ENCODE peak calls at places on chromosomes 16 and 17, in five cellular contexts. Y is nephron progenitor cell, J is tibial artery, E is H9, M is AG09319. V is an unnamed sample.

GRCh38 chr16:57532251-57532625 is 4.1 kb downstream of the CCDC102A start:
- DNase-seq in E (no peak), M (no peak), J (peak), Y (no peak), V (no peak)

GRCh38 chr17:49505854-49506253 is 10.8 kb downstream of the NGFR start:
- DNase-seq in J (no peak), M (no peak), E (no peak), Y (no peak), V (no peak)

GRCh38 chr17:70563301-70563820 is 394.0 kb downstream of the KCNJ2 start:
- DNase-seq in J (no peak), M (peak), E (no peak), Y (no peak), V (no peak)

GRCh38 chr17:16888413-16889087 is 83.4 kb downstream of the TNFRSF13B start:
- DNase-seq in J (peak), M (no peak), Y (no peak), E (peak), V (no peak)

GRCh38 chr16:14405611-14406537 is 224.2 kb downstream of the PARN start:
- DNase-seq in J (peak), M (no peak), E (peak), Y (peak), V (no peak)

GRCh38 chr16:67199011-67199807 is at the start of gene ELMO3:
- DNase-seq in J (no peak), Y (peak), E (peak), M (no peak), V (no peak)

GRCh38 chr17:77499699-77500435 is 359.1 kb downstream of the SEC14L1 start:
- DNase-seq in J (peak), M (no peak), Y (no peak), E (no peak), V (no peak)

GRCh38 chr17:31314788-31315105 is 893 bp upstream of the EVI2B start:
- DNase-seq in E (no peak), Y (no peak), J (no peak), M (no peak), V (no peak)

GRCh38 chr16:20611350-20611902 is 35.3 kb upstream of the ACSM2B start:
- DNase-seq in J (peak), Y (no peak), E (no peak), M (no peak), V (no peak)

GRCh38 chr17:9456265-9456664 is 119.4 kb downstream of the STX8 start:
- DNase-seq in J (no peak), Y (no peak), E (no peak), M (no peak), V (no peak)

GRCh38 chr16:28000314-28000713 is 63.2 kb downstream of the GSG1L start:
- DNase-seq in Y (no peak), J (no peak), M (no peak), E (no peak), V (no peak)

GRCh38 chr16:50267651-50268050 is 1.3 kb downstream of the ADCY7 start:
- DNase-seq in J (peak), Y (no peak), M (no peak), E (no peak), V (no peak)

GRCh38 chr16:12995721-12996372 is 94.4 kb downstream of the SHISA9 start:
- DNase-seq in M (no peak), J (no peak), E (no peak), Y (no peak), V (no peak)

GRCh38 chr17:58006563-58006923 is 503 bp downstream of the SRSF1 start:
- DNase-seq in E (peak), M (no peak), Y (peak), J (peak), V (no peak)

GRCh38 chr16:54277845-54278703 is 8.5 kb downstream of the IRX3 start:
- DNase-seq in Y (peak), E (no peak), M (no peak), J (peak), V (no peak)

GRCh38 chr17:17051380-17051779 is 9.1 kb downstream of the MPRIP start:
- DNase-seq in M (no peak), J (peak), E (no peak), Y (no peak), V (no peak)

GRCh38 chr17:81712468-81713003 is 452 bp downstream of the SLC25A10 start:
- DNase-seq in M (no peak), E (no peak), J (no peak), Y (peak), V (no peak)

GRCh38 chr17:44792276-44792675 is 33.5 kb downstream of the ADAM11 start:
- DNase-seq in J (peak), M (no peak), E (no peak), Y (no peak), V (no peak)

GRCh38 chr17:76714822-76715461 is 4.2 kb upstream of the MXRA7 start:
- DNase-seq in E (peak), M (no peak), J (peak), Y (peak), V (no peak)

GRCh38 chr17:12070561-12070960 is 49.9 kb downstream of the MAP2K4 start:
- DNase-seq in E (no peak), J (no peak), M (no peak), Y (no peak), V (peak)

GRCh38 chr16:263182-263774 is 12.5 kb downstream of the RGS11 start:
- DNase-seq in J (no peak), M (no peak), Y (no peak), E (no peak), V (no peak)

GRCh38 chr17:37273419-37274051 is 102.2 kb upstream of the C17orf78 start:
- DNase-seq in E (peak), J (no peak), Y (peak), M (peak), V (no peak)

GRCh38 chr17:48121921-48122650 is 14.5 kb downstream of the SNX11 start:
- DNase-seq in E (no peak), J (no peak), M (no peak), Y (peak), V (no peak)

GRCh38 chr17:80474231-80474932 is 2.0 kb downstream of the NPTX1 start:
- DNase-seq in Y (peak), M (no peak), E (no peak), J (no peak), V (no peak)

GRCh38 chr16:61792194-61792904 is 243.9 kb downstream of the CDH8 start:
- DNase-seq in Y (no peak), J (no peak), M (no peak), E (no peak), V (peak)

GRCh38 chr17:19703776-19704371 is 12.5 kb downstream of the SLC47A2 start:
- DNase-seq in J (no peak), M (no peak), Y (no peak), E (peak), V (no peak)

GRCh38 chr16:84460406-84461028 is 43.9 kb downstream of the MEAK7 start:
- DNase-seq in J (peak), E (peak), Y (no peak), M (no peak), V (no peak)

GRCh38 chr17:50042211-50042610 is 13.7 kb upstream of the ITGA3 start:
- DNase-seq in Y (no peak), M (no peak), E (no peak), J (peak), V (no peak)

GRCh38 chr16:68310441-68311315 is at the start of the genes PRMT7 and SLC7A6OS:
- DNase-seq in E (peak), Y (peak), J (peak), M (peak), V (no peak)

GRCh38 chr16:51201604-51202003 is 50.5 kb upstream of the SALL1 start:
- DNase-seq in J (no peak), M (no peak), Y (no peak), E (no peak), V (no peak)

GRCh38 chr17:45314761-45315549 is 1.9 kb downstream of the MAP3K14 start:
- DNase-seq in Y (no peak), M (no peak), E (no peak), J (no peak), V (no peak)

GRCh38 chr16:89122322-89122831 is 28.7 kb downstream of the ACSF3 start:
- DNase-seq in J (no peak), M (no peak), E (no peak), Y (no peak), V (no peak)

GRCh38 chr17:41689497-41690299 is 1.0 kb downstream of the EIF1 start:
- DNase-seq in M (peak), J (no peak), E (no peak), Y (peak), V (no peak)

GRCh38 chr17:38334480-38335364 is 9.0 kb downstream of the GPR179 start:
- DNase-seq in E (peak), J (no peak), M (no peak), Y (no peak), V (no peak)

GRCh38 chr17:38332735-38333134 is 11.0 kb downstream of the GPR179 start:
- DNase-seq in Y (no peak), E (no peak), J (no peak), M (no peak), V (no peak)

GRCh38 chr17:38336838-38337237 is 6.9 kb downstream of the GPR179 start:
- DNase-seq in E (no peak), J (no peak), M (no peak), Y (no peak), V (no peak)

GRCh38 chr17:38330941-38331411 is 12.8 kb downstream of the GPR179 start:
- DNase-seq in M (no peak), Y (no peak), J (no peak), E (peak), V (no peak)

GRCh38 chr17:38333635-38334295 is 10.0 kb downstream of the GPR179 start:
- DNase-seq in Y (peak), J (no peak), M (no peak), E (peak), V (no peak)
- TF ChIP-seq CTCF in Y (peak), J (peak), M (peak), E (peak), V (peak)

DNA sequence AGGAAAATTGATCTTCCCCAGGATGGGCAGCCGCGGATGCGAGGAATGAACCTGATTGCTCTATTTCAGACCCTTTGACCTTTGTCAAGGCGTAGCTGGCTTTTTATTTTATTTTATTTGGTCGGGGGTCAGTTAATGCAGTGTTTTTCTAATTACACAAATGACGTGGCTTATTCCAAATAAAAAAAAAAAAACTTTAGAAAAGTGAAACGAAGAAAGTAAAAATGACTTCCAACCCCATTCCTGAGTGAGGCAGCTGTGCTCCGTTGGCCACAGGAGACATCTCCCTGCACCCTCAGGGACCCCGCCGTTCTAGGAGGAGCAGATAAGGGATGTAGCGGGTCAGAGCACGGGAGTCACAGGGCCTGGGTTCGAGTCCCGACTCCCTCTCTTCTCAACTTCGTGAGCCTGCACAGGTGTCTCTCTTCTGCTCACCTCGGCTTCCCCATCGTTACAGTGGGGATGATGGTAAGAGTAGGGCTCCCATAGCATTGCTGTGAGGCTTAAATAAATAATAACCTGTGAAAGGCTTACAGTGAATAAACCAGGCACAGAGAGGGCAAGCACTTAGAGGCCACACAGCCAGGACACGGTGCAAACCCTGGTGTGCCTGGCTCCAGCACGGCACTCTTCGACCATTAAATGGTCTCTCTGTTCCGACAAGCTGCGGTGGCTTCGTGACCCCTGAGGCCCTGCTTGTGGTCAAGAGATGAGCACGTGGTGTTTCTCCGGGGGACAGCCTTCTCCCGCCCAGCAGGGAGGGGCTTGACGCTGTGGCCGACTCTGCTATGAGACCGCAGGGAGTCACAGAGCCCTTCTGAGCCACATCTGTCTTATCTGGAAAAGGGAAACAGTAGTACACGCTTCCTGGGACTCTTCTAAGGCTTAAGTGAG is 10.2 kb downstream of the FOXF1 start:
- DNase-seq in J (no peak), E (no peak), M (no peak), Y (no peak), V (no peak)
- TF ChIP-seq CTCF in J (no peak), E (no peak), M (no peak), Y (no peak), V (no peak)

GRCh38 chr17:28261219-28261618 is 57.8 kb upstream of the TMEM97 start:
- DNase-seq in J (no peak), E (no peak), M (no peak), Y (no peak), V (no peak)
- TF ChIP-seq CTCF in J (no peak), E (no peak), M (no peak), Y (no peak), V (no peak)

GRCh38 chr16:75127713-75128415 is 11.3 kb upstream of the LDHD start:
- DNase-seq in Y (no peak), E (no peak), M (no peak), J (no peak), V (no peak)

GRCh38 chr16:75131081-75131480 is 14.5 kb upstream of the LDHD start:
- DNase-seq in J (no peak), E (no peak), M (no peak), Y (no peak), V (no peak)

GRCh38 chr16:75130150-75130771 is 13.7 kb upstream of the LDHD start:
- DNase-seq in Y (no peak), M (no peak), E (peak), J (no peak), V (no peak)
- TF ChIP-seq CTCF in Y (no peak), M (no peak), E (peak), J (no peak), V (no peak)

GRCh38 chr16:79267146-79267545 is 333.4 kb downstream of the MAF start:
- DNase-seq in M (no peak), J (no peak), Y (no peak), E (no peak), V (no peak)
- TF ChIP-seq CTCF in M (no peak), J (no peak), Y (no peak), E (no peak), V (no peak)

GRCh38 chr17:38485146-38485468 is 56.8 kb downstream of the ARHGAP23 start:
- DNase-seq in J (no peak), Y (no peak), E (no peak), M (no peak), V (no peak)
- TF ChIP-seq CTCF in J (no peak), Y (no peak), E (peak), M (no peak), V (no peak)

GRCh38 chr17:21457051-21458026 is 81.2 kb downstream of the KCNJ12 start:
- DNase-seq in E (peak), M (peak), J (peak), Y (peak), V (peak)

GRCh38 chr17:21455761-21456160 is 79.6 kb downstream of the KCNJ12 start:
- DNase-seq in Y (no peak), E (no peak), J (no peak), M (no peak), V (no peak)

GRCh38 chr17:21458036-21458435 is 81.9 kb downstream of the KCNJ12 start:
- DNase-seq in J (no peak), Y (peak), E (peak), M (no peak), V (no peak)

GRCh38 chr17:21453144-21453982 is 77.2 kb downstream of the KCNJ12 start:
- DNase-seq in M (no peak), J (no peak), E (peak), Y (no peak), V (no peak)

GRCh38 chr17:21452377-21453143 is 76.4 kb downstream of the KCNJ12 start:
- DNase-seq in E (peak), Y (peak), J (peak), M (peak), V (no peak)
- TF ChIP-seq CTCF in E (peak), Y (peak), J (peak), M (peak), V (peak)

DNA sequence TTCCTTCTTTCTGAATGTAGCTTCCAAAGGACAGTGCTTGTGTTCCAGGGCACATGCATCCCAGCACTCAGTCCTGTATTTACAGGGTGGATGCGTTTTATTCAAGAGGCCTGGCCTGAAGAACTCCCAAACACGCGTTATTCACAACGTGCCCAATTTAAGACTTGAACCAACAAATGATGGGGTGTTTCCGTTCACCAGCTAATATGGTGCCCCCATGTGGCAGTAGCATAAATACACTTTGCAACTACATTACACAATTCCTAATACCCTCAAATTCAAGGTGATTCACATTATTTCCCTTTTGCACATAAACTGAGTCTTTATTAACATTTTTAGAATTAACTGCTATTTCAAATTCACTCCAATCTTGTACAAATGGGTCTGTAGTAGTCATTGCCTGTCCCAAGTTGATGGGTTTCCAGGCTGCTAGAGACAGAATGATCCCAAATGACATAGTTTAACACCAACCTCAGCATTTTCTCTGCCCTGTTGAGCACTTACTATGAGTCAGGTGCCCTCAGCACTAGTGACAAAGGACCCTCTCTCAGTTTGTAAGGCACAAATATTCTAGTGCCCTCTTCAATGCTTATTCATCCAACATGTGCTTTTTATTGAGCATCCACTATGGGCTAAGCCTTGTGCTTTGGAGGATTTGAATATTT is 26.9 kb downstream of the HSD17B2 start:
- DNase-seq in M (no peak), E (peak), J (no peak), Y (no peak), V (no peak)
- TF ChIP-seq CTCF in M (peak), E (peak), J (peak), Y (peak), V (peak)